ENCODE peak calls at places on chromosomes 5 and 9, in nine cellular contexts. A is NCI-H774, O is Right ventricle myocardium superior, T is cerebellum, D is EL, L is MCF 10A, U is A549, E is astrocyte of the hippocampus, X is AG09319. Y is an unnamed sample.

GRCh38 chr5:142176255-142176654 is 67.7 kb downstream of the NDFIP1 start:
- DNase-seq in X (no peak), E (no peak), U (no peak), T (no peak), L (no peak), O (no peak), D (no peak), A (no peak), Y (no peak)

GRCh38 chr5:163434410-163434866 is 3.0 kb upstream of the CCNG1 start:
- DNase-seq in D (peak), U (peak), O (no peak), L (peak), E (peak), T (no peak), X (no peak), A (no peak), Y (no peak)

GRCh38 chr9:101791938-101792337 is 53.5 kb upstream of the GRIN3A start:
- DNase-seq in U (peak), X (no peak), E (peak), D (peak), T (no peak), L (peak), A (no peak), O (no peak), Y (no peak)

GRCh38 chr9:33132249-33132772 is 34.8 kb downstream of the B4GALT1 start:
- DNase-seq in T (no peak), A (no peak), D (peak), O (no peak), U (peak), E (peak), L (peak), X (no peak), Y (peak)

GRCh38 chr5:57802131-57802530 is 319.5 kb upstream of the ACTBL2 start:
- DNase-seq in E (no peak), T (no peak), X (no peak), L (no peak), D (no peak), U (no peak), O (no peak), A (no peak), Y (no peak)

GRCh38 chr5:19795218-19795617 is 192.8 kb downstream of the CDH18 start:
- DNase-seq in T (no peak), U (peak), O (no peak), X (no peak), D (peak), L (peak), E (peak), A (no peak), Y (no peak)

GRCh38 chr5:156475182-156475830 is 148.3 kb downstream of the SGCD start:
- DNase-seq in U (no peak), X (no peak), D (no peak), O (no peak), A (no peak), L (no peak), E (no peak), T (no peak), Y (no peak)

GRCh38 chr9:21392270-21392669 is 7.1 kb upstream of the IFNA2 start:
- DNase-seq in O (no peak), A (no peak), L (peak), U (peak), E (no peak), D (peak), T (no peak), X (no peak), Y (no peak)

GRCh38 chr5:157222506-157223230 is 42.0 kb downstream of the ITK start:
- DNase-seq in T (no peak), E (peak), L (peak), D (peak), O (no peak), U (no peak), X (no peak), A (no peak), Y (no peak)

GRCh38 chr5:147522435-147522834 is 12.6 kb upstream of the DPYSL3 start:
- DNase-seq in L (peak), T (no peak), X (no peak), D (peak), U (no peak), E (peak), O (no peak), A (no peak), Y (no peak)

GRCh38 chr5:112865128-112865527 is 4.0 kb downstream of the SRP19 start:
- DNase-seq in A (no peak), L (no peak), E (no peak), D (peak), X (no peak), T (no peak), O (no peak), U (no peak), Y (no peak)

GRCh38 chr9:129938291-129938979 is 103.2 kb downstream of the USP20 start:
- DNase-seq in D (peak), E (peak), T (peak), A (no peak), U (no peak), L (no peak), X (peak), O (no peak), Y (no peak)

GRCh38 chr9:91817106-91817492 is 132.9 kb downstream of the ROR2 start:
- DNase-seq in T (no peak), L (no peak), O (no peak), X (no peak), E (no peak), A (no peak), D (no peak), U (no peak), Y (peak)

GRCh38 chr5:115024922-115025321 is 144.8 kb downstream of the TRIM36 start:
- DNase-seq in A (no peak), O (no peak), X (no peak), D (no peak), L (no peak), E (no peak), T (no peak), U (no peak), Y (no peak)

GRCh38 chr5:14373685-14374084 is 207.9 kb upstream of the OTULINL start:
- DNase-seq in A (no peak), O (no peak), D (no peak), E (no peak), X (no peak), L (no peak), T (no peak), U (no peak), Y (no peak)

GRCh38 chr5:42301349-42301748 is 121.9 kb upstream of the GHR start:
- DNase-seq in L (no peak), A (no peak), U (no peak), T (no peak), O (no peak), X (no peak), E (no peak), D (no peak), Y (no peak)

GRCh38 chr5:56321236-56321881 is 88.2 kb upstream of the ANKRD55 start:
- DNase-seq in T (no peak), A (no peak), O (no peak), L (no peak), D (no peak), X (no peak), U (no peak), E (no peak), Y (no peak)

GRCh38 chr9:93265301-93265971 is 81.5 kb downstream of the WNK2 start:
- DNase-seq in D (no peak), L (no peak), U (no peak), O (no peak), X (no peak), T (no peak), A (no peak), E (no peak), Y (no peak)

GRCh38 chr5:41065691-41066335 is 5.3 kb downstream of the MROH2B start:
- DNase-seq in E (no peak), X (no peak), L (no peak), D (no peak), A (no peak), T (no peak), O (no peak), U (no peak), Y (no peak)

GRCh38 chr9:13139641-13140171 is 139.8 kb downstream of the MPDZ start:
- DNase-seq in O (no peak), T (no peak), D (peak), X (no peak), U (peak), E (peak), A (no peak), L (peak), Y (no peak)

Y was measured in posterior vena cava.